ENCODE peak calls at places on chromosomes 4 and X, in five cellular contexts. One of them, this sample, is unnamed.

GRCh38 chrX:56503941-56504673 is 59.3 kb upstream of the UBQLN2 start:
- DNase-seq in NCI-H1694 treated with DMSO at 0.1 percent for 48 hours: no peak
- DNase-seq in activated CD4-positive, alpha-beta T cell treated with anti-CD3 and anti-CD28 coated beads, Interleukin-2, amount 10 ng/mL, durations not matched to agents 7 days and 5 days: no peak
- DNase-seq in brain microvascular endothelial cell: no peak
- DNase-seq in lung microvascular endothelial cell: no peak
- DNase-seq in this sample: no peak

GRCh38 chr4:83074086-83074704 is 39.2 kb downstream of the COPS4 start:
- DNase-seq in activated CD4-positive, alpha-beta T cell treated with anti-CD3 and anti-CD28 coated beads, Interleukin-2, amount 10 ng/mL, durations not matched to agents 7 days and 5 days: peak; percentile 89
- DNase-seq in NCI-H1694 treated with DMSO at 0.1 percent for 48 hours: peak; percentile 73
- DNase-seq in lung microvascular endothelial cell: peak; percentile 86
- DNase-seq in brain microvascular endothelial cell: peak; percentile 79
- DNase-seq in this sample: peak; percentile 51

GRCh38 chrX:49237060-49237459 is 1.8 kb downstream of the CCDC22 start:
- DNase-seq in activated CD4-positive, alpha-beta T cell treated with anti-CD3 and anti-CD28 coated beads, Interleukin-2, amount 10 ng/mL, durations not matched to agents 7 days and 5 days: no peak
- DNase-seq in NCI-H1694 treated with DMSO at 0.1 percent for 48 hours: no peak
- DNase-seq in brain microvascular endothelial cell: no peak
- DNase-seq in lung microvascular endothelial cell: no peak
- DNase-seq in this sample: no peak

GRCh38 chr4:118888666-118889312 is at the start of gene SYNPO2:
- DNase-seq in activated CD4-positive, alpha-beta T cell treated with anti-CD3 and anti-CD28 coated beads, Interleukin-2, amount 10 ng/mL, durations not matched to agents 7 days and 5 days: peak; percentile 26
- DNase-seq in brain microvascular endothelial cell: peak; percentile 88
- DNase-seq in lung microvascular endothelial cell: peak; percentile 75
- DNase-seq in NCI-H1694 treated with DMSO at 0.1 percent for 48 hours: no peak
- DNase-seq in this sample: peak; percentile 52

GRCh38 chrX:132704769-132705168 is 215.9 kb upstream of the MBNL3 start:
- DNase-seq in brain microvascular endothelial cell: no peak
- DNase-seq in NCI-H1694 treated with DMSO at 0.1 percent for 48 hours: no peak
- DNase-seq in activated CD4-positive, alpha-beta T cell treated with anti-CD3 and anti-CD28 coated beads, Interleukin-2, amount 10 ng/mL, durations not matched to agents 7 days and 5 days: no peak
- DNase-seq in lung microvascular endothelial cell: no peak
- DNase-seq in this sample: no peak

GRCh38 chr4:4461850-4462249 is 74.9 kb downstream of the NSG1 start:
- DNase-seq in brain microvascular endothelial cell: no peak
- DNase-seq in activated CD4-positive, alpha-beta T cell treated with anti-CD3 and anti-CD28 coated beads, Interleukin-2, amount 10 ng/mL, durations not matched to agents 7 days and 5 days: peak; percentile 19
- DNase-seq in NCI-H1694 treated with DMSO at 0.1 percent for 48 hours: no peak
- DNase-seq in lung microvascular endothelial cell: no peak
- DNase-seq in this sample: no peak

GRCh38 chr4:128477540-128477939 is 189.9 kb upstream of the PGRMC2 start:
- DNase-seq in activated CD4-positive, alpha-beta T cell treated with anti-CD3 and anti-CD28 coated beads, Interleukin-2, amount 10 ng/mL, durations not matched to agents 7 days and 5 days: no peak
- DNase-seq in lung microvascular endothelial cell: peak; percentile 31
- DNase-seq in NCI-H1694 treated with DMSO at 0.1 percent for 48 hours: no peak
- DNase-seq in brain microvascular endothelial cell: no peak
- DNase-seq in this sample: no peak

GRCh38 chr4:7861440-7861881 is 78.2 kb downstream of the AFAP1 start:
- DNase-seq in brain microvascular endothelial cell: peak; percentile 87
- DNase-seq in NCI-H1694 treated with DMSO at 0.1 percent for 48 hours: no peak
- DNase-seq in lung microvascular endothelial cell: peak; percentile 81
- DNase-seq in activated CD4-positive, alpha-beta T cell treated with anti-CD3 and anti-CD28 coated beads, Interleukin-2, amount 10 ng/mL, durations not matched to agents 7 days and 5 days: no peak
- DNase-seq in this sample: peak; percentile 31

GRCh38 chr4:6943870-6944195 is 34.2 kb downstream of the TBC1D14 start:
- DNase-seq in NCI-H1694 treated with DMSO at 0.1 percent for 48 hours: no peak
- DNase-seq in activated CD4-positive, alpha-beta T cell treated with anti-CD3 and anti-CD28 coated beads, Interleukin-2, amount 10 ng/mL, durations not matched to agents 7 days and 5 days: no peak
- DNase-seq in lung microvascular endothelial cell: no peak
- DNase-seq in brain microvascular endothelial cell: no peak
- DNase-seq in this sample: no peak

GRCh38 chr4:772118-772517 is 53.8 kb downstream of the CPLX1 start:
- DNase-seq in activated CD4-positive, alpha-beta T cell treated with anti-CD3 and anti-CD28 coated beads, Interleukin-2, amount 10 ng/mL, durations not matched to agents 7 days and 5 days: no peak
- DNase-seq in lung microvascular endothelial cell: no peak
- DNase-seq in brain microvascular endothelial cell: no peak
- DNase-seq in NCI-H1694 treated with DMSO at 0.1 percent for 48 hours: no peak
- DNase-seq in this sample: no peak

GRCh38 chrX:2490634-2491033 is 10.1 kb downstream of the DHRSX start:
- DNase-seq in NCI-H1694 treated with DMSO at 0.1 percent for 48 hours: no peak
- DNase-seq in brain microvascular endothelial cell: no peak
- DNase-seq in activated CD4-positive, alpha-beta T cell treated with anti-CD3 and anti-CD28 coated beads, Interleukin-2, amount 10 ng/mL, durations not matched to agents 7 days and 5 days: no peak
- DNase-seq in lung microvascular endothelial cell: no peak
- DNase-seq in this sample: no peak

GRCh38 chrX:9525511-9526248 is 60.8 kb downstream of the TBL1X start:
- DNase-seq in lung microvascular endothelial cell: no peak
- DNase-seq in brain microvascular endothelial cell: no peak
- DNase-seq in activated CD4-positive, alpha-beta T cell treated with anti-CD3 and anti-CD28 coated beads, Interleukin-2, amount 10 ng/mL, durations not matched to agents 7 days and 5 days: no peak
- DNase-seq in NCI-H1694 treated with DMSO at 0.1 percent for 48 hours: no peak
- DNase-seq in this sample: no peak

GRCh38 chrX:38857736-38858432 is 56.6 kb downstream of the MID1IP1 start:
- DNase-seq in lung microvascular endothelial cell: no peak
- DNase-seq in brain microvascular endothelial cell: no peak
- DNase-seq in activated CD4-positive, alpha-beta T cell treated with anti-CD3 and anti-CD28 coated beads, Interleukin-2, amount 10 ng/mL, durations not matched to agents 7 days and 5 days: no peak
- DNase-seq in NCI-H1694 treated with DMSO at 0.1 percent for 48 hours: no peak
- DNase-seq in this sample: no peak

GRCh38 chr4:70671091-70671490 is 4.8 kb upstream of the JCHAIN start:
- DNase-seq in brain microvascular endothelial cell: no peak
- DNase-seq in activated CD4-positive, alpha-beta T cell treated with anti-CD3 and anti-CD28 coated beads, Interleukin-2, amount 10 ng/mL, durations not matched to agents 7 days and 5 days: no peak
- DNase-seq in lung microvascular endothelial cell: no peak
- DNase-seq in NCI-H1694 treated with DMSO at 0.1 percent for 48 hours: no peak
- DNase-seq in this sample: no peak

GRCh38 chr4:48139688-48140087 is 5.6 kb upstream of the TXK start:
- DNase-seq in activated CD4-positive, alpha-beta T cell treated with anti-CD3 and anti-CD28 coated beads, Interleukin-2, amount 10 ng/mL, durations not matched to agents 7 days and 5 days: no peak
- DNase-seq in NCI-H1694 treated with DMSO at 0.1 percent for 48 hours: no peak
- DNase-seq in brain microvascular endothelial cell: no peak
- DNase-seq in lung microvascular endothelial cell: peak; percentile 35
- DNase-seq in this sample: no peak

GRCh38 chr4:88341227-88342192 is 37.1 kb upstream of the HERC6 start:
- DNase-seq in NCI-H1694 treated with DMSO at 0.1 percent for 48 hours: no peak
- DNase-seq in activated CD4-positive, alpha-beta T cell treated with anti-CD3 and anti-CD28 coated beads, Interleukin-2, amount 10 ng/mL, durations not matched to agents 7 days and 5 days: no peak
- DNase-seq in lung microvascular endothelial cell: peak; percentile 95
- DNase-seq in brain microvascular endothelial cell: peak; percentile 95
- DNase-seq in this sample: no peak

GRCh38 chr4:6560416-6561172 is 14.4 kb upstream of the MAN2B2 start:
- DNase-seq in lung microvascular endothelial cell: no peak
- DNase-seq in activated CD4-positive, alpha-beta T cell treated with anti-CD3 and anti-CD28 coated beads, Interleukin-2, amount 10 ng/mL, durations not matched to agents 7 days and 5 days: no peak
- DNase-seq in NCI-H1694 treated with DMSO at 0.1 percent for 48 hours: no peak
- DNase-seq in brain microvascular endothelial cell: peak; percentile 47
- DNase-seq in this sample: no peak

GRCh38 chr4:108166038-108166437 is 2.7 kb downstream of the LEF1 start:
- DNase-seq in lung microvascular endothelial cell: no peak
- DNase-seq in brain microvascular endothelial cell: no peak
- DNase-seq in NCI-H1694 treated with DMSO at 0.1 percent for 48 hours: no peak
- DNase-seq in activated CD4-positive, alpha-beta T cell treated with anti-CD3 and anti-CD28 coated beads, Interleukin-2, amount 10 ng/mL, durations not matched to agents 7 days and 5 days: peak; percentile 83
- DNase-seq in this sample: no peak

GRCh38 chr4:185213829-185214228 is 4.4 kb downstream of the SNX25 start:
- DNase-seq in brain microvascular endothelial cell: no peak
- DNase-seq in NCI-H1694 treated with DMSO at 0.1 percent for 48 hours: no peak
- DNase-seq in activated CD4-positive, alpha-beta T cell treated with anti-CD3 and anti-CD28 coated beads, Interleukin-2, amount 10 ng/mL, durations not matched to agents 7 days and 5 days: no peak
- DNase-seq in lung microvascular endothelial cell: no peak
- DNase-seq in this sample: no peak

GRCh38 chr4:111797455-111798163 is 347.6 kb upstream of the FAM241A start:
- DNase-seq in brain microvascular endothelial cell: no peak
- DNase-seq in NCI-H1694 treated with DMSO at 0.1 percent for 48 hours: no peak
- DNase-seq in lung microvascular endothelial cell: no peak
- DNase-seq in activated CD4-positive, alpha-beta T cell treated with anti-CD3 and anti-CD28 coated beads, Interleukin-2, amount 10 ng/mL, durations not matched to agents 7 days and 5 days: no peak
- DNase-seq in this sample: no peak

GRCh38 chrX:31124536-31124935 is 52.7 kb upstream of the FTHL17 start:
- DNase-seq in brain microvascular endothelial cell: no peak
- DNase-seq in NCI-H1694 treated with DMSO at 0.1 percent for 48 hours: no peak
- DNase-seq in activated CD4-positive, alpha-beta T cell treated with anti-CD3 and anti-CD28 coated beads, Interleukin-2, amount 10 ng/mL, durations not matched to agents 7 days and 5 days: no peak
- DNase-seq in lung microvascular endothelial cell: no peak
- DNase-seq in this sample: peak; percentile 69

GRCh38 chrX:136250191-136251041 is 784 bp downstream of the MAP7D3 start:
- DNase-seq in NCI-H1694 treated with DMSO at 0.1 percent for 48 hours: peak; percentile 7
- DNase-seq in lung microvascular endothelial cell: peak; percentile 35
- DNase-seq in activated CD4-positive, alpha-beta T cell treated with anti-CD3 and anti-CD28 coated beads, Interleukin-2, amount 10 ng/mL, durations not matched to agents 7 days and 5 days: peak; percentile 10
- DNase-seq in brain microvascular endothelial cell: no peak
- DNase-seq in this sample: no peak

GRCh38 chrX:95823796-95824195 is 860.8 kb upstream of the DIAPH2 start:
- DNase-seq in brain microvascular endothelial cell: no peak
- DNase-seq in NCI-H1694 treated with DMSO at 0.1 percent for 48 hours: no peak
- DNase-seq in lung microvascular endothelial cell: no peak
- DNase-seq in activated CD4-positive, alpha-beta T cell treated with anti-CD3 and anti-CD28 coated beads, Interleukin-2, amount 10 ng/mL, durations not matched to agents 7 days and 5 days: no peak
- DNase-seq in this sample: no peak

GRCh38 chr4:95510145-95510544 is 38.6 kb downstream of the UNC5C start:
- DNase-seq in NCI-H1694 treated with DMSO at 0.1 percent for 48 hours: no peak
- DNase-seq in brain microvascular endothelial cell: peak; percentile 32
- DNase-seq in lung microvascular endothelial cell: peak; percentile 1
- DNase-seq in activated CD4-positive, alpha-beta T cell treated with anti-CD3 and anti-CD28 coated beads, Interleukin-2, amount 10 ng/mL, durations not matched to agents 7 days and 5 days: no peak
- DNase-seq in this sample: peak; percentile 6

GRCh38 chr4:81508786-81509574 is 37.3 kb upstream of the RASGEF1B start:
- DNase-seq in lung microvascular endothelial cell: no peak
- DNase-seq in brain microvascular endothelial cell: no peak
- DNase-seq in activated CD4-positive, alpha-beta T cell treated with anti-CD3 and anti-CD28 coated beads, Interleukin-2, amount 10 ng/mL, durations not matched to agents 7 days and 5 days: no peak
- DNase-seq in NCI-H1694 treated with DMSO at 0.1 percent for 48 hours: no peak
- DNase-seq in this sample: no peak

GRCh38 chr4:127203561-127204260 is 429.0 kb upstream of the INTU start:
- DNase-seq in activated CD4-positive, alpha-beta T cell treated with anti-CD3 and anti-CD28 coated beads, Interleukin-2, amount 10 ng/mL, durations not matched to agents 7 days and 5 days: no peak
- DNase-seq in NCI-H1694 treated with DMSO at 0.1 percent for 48 hours: no peak
- DNase-seq in lung microvascular endothelial cell: no peak
- DNase-seq in brain microvascular endothelial cell: peak; percentile 64
- DNase-seq in this sample: no peak

GRCh38 chr4:27616166-27616565 is 755.5 kb downstream of the STIM2 start:
- DNase-seq in lung microvascular endothelial cell: no peak
- DNase-seq in activated CD4-positive, alpha-beta T cell treated with anti-CD3 and anti-CD28 coated beads, Interleukin-2, amount 10 ng/mL, durations not matched to agents 7 days and 5 days: no peak
- DNase-seq in brain microvascular endothelial cell: no peak
- DNase-seq in NCI-H1694 treated with DMSO at 0.1 percent for 48 hours: no peak
- DNase-seq in this sample: no peak

GRCh38 chrX:23816179-23816578 is 33.2 kb downstream of the SAT1 start:
- DNase-seq in brain microvascular endothelial cell: no peak
- DNase-seq in activated CD4-positive, alpha-beta T cell treated with anti-CD3 and anti-CD28 coated beads, Interleukin-2, amount 10 ng/mL, durations not matched to agents 7 days and 5 days: no peak
- DNase-seq in NCI-H1694 treated with DMSO at 0.1 percent for 48 hours: no peak
- DNase-seq in lung microvascular endothelial cell: no peak
- DNase-seq in this sample: no peak

GRCh38 chrX:14476169-14476568 is 53.2 kb upstream of the GLRA2 start:
- DNase-seq in NCI-H1694 treated with DMSO at 0.1 percent for 48 hours: no peak
- DNase-seq in activated CD4-positive, alpha-beta T cell treated with anti-CD3 and anti-CD28 coated beads, Interleukin-2, amount 10 ng/mL, durations not matched to agents 7 days and 5 days: no peak
- DNase-seq in brain microvascular endothelial cell: no peak
- DNase-seq in lung microvascular endothelial cell: no peak
- DNase-seq in this sample: peak; percentile 40

GRCh38 chr4:25310825-25311210 is 1.8 kb upstream of the ZCCHC4 start:
- DNase-seq in brain microvascular endothelial cell: no peak
- DNase-seq in lung microvascular endothelial cell: no peak
- DNase-seq in NCI-H1694 treated with DMSO at 0.1 percent for 48 hours: no peak
- DNase-seq in activated CD4-positive, alpha-beta T cell treated with anti-CD3 and anti-CD28 coated beads, Interleukin-2, amount 10 ng/mL, durations not matched to agents 7 days and 5 days: no peak
- DNase-seq in this sample: no peak

GRCh38 chr4:22500128-22500611 is 15.7 kb downstream of the ADGRA3 start:
- DNase-seq in activated CD4-positive, alpha-beta T cell treated with anti-CD3 and anti-CD28 coated beads, Interleukin-2, amount 10 ng/mL, durations not matched to agents 7 days and 5 days: no peak
- DNase-seq in NCI-H1694 treated with DMSO at 0.1 percent for 48 hours: no peak
- DNase-seq in brain microvascular endothelial cell: no peak
- DNase-seq in lung microvascular endothelial cell: no peak
- DNase-seq in this sample: no peak

GRCh38 chrX:48045410-48046311 is 25.8 kb downstream of the ZNF630 start:
- DNase-seq in NCI-H1694 treated with DMSO at 0.1 percent for 48 hours: no peak
- DNase-seq in activated CD4-positive, alpha-beta T cell treated with anti-CD3 and anti-CD28 coated beads, Interleukin-2, amount 10 ng/mL, durations not matched to agents 7 days and 5 days: no peak
- DNase-seq in brain microvascular endothelial cell: peak; percentile 69
- DNase-seq in lung microvascular endothelial cell: peak; percentile 51
- DNase-seq in this sample: no peak

GRCh38 chr4:168221298-168221697 is 97.3 kb downstream of the DDX60 start:
- DNase-seq in NCI-H1694 treated with DMSO at 0.1 percent for 48 hours: peak; percentile 4
- DNase-seq in activated CD4-positive, alpha-beta T cell treated with anti-CD3 and anti-CD28 coated beads, Interleukin-2, amount 10 ng/mL, durations not matched to agents 7 days and 5 days: no peak
- DNase-seq in brain microvascular endothelial cell: peak; percentile 80
- DNase-seq in lung microvascular endothelial cell: peak; percentile 88
- DNase-seq in this sample: no peak

This sample was measured in NCI-H446 treated with DMSO at 0.1 percent for 48 hours.